ENCODE peak calls at places on chromosomes 4 and X, in seven cellular contexts. I is upper lobe of right lung, P is cardiac fibroblast, T is right lobe of liver, V is stomach, F is colonic mucosa, O is astrocyte. Q is an unnamed sample.

GRCh38 chrX:78165425-78165824 is 26.0 kb upstream of the TAF9B start:
- DNase-seq in I (no peak), P (no peak), T (no peak), V (no peak), F (no peak), O (no peak), Q (no peak)

GRCh38 chr4:10186228-10187214 is 69.9 kb upstream of the WDR1 start:
- DNase-seq in I (no peak), P (peak; percentile 20), T (no peak), V (no peak), F (no peak), O (no peak), Q (no peak)

GRCh38 chrX:41002021-41002420 is 83.2 kb upstream of the USP9X start:
- DNase-seq in I (no peak), P (no peak), T (peak; percentile 67), V (no peak), F (no peak), O (no peak), Q (no peak)

GRCh38 chr4:100041646-100042045 is 91.6 kb upstream of the H2AZ1 start:
- DNase-seq in I (no peak), P (no peak), T (no peak), V (no peak), F (no peak), O (no peak), Q (no peak)

GRCh38 chr4:83599183-83599582 is 63.3 kb downstream of the GPAT3 start:
- DNase-seq in I (no peak), P (peak; percentile 47), T (no peak), V (no peak), F (no peak), O (peak; percentile 39), Q (no peak)

GRCh38 chr4:145736241-145736831 is 56.4 kb downstream of the C4orf51 start:
- DNase-seq in I (peak; percentile 68), P (peak; percentile 81), T (peak; percentile 88), V (peak; percentile 83), F (peak; percentile 24), O (peak; percentile 54), Q (no peak)

GRCh38 chr4:110216079-110216478 is 17.7 kb upstream of the ELOVL6 start:
- DNase-seq in I (no peak), P (peak; percentile 5), T (no peak), V (no peak), F (no peak), O (no peak), Q (no peak)

GRCh38 chr4:169116270-169116901 is 106.3 kb upstream of the CBR4 start:
- DNase-seq in I (no peak), P (no peak), T (no peak), V (no peak), F (no peak), O (peak; percentile 49), Q (no peak)

GRCh38 chr4:136713140-136713539 is 819.2 kb downstream of the PCDH18 start:
- DNase-seq in I (no peak), P (peak; percentile 41), T (no peak), V (no peak), F (no peak), O (no peak), Q (no peak)

GRCh38 chr4:39442910-39443480 is 15.7 kb downstream of the RPL9 start:
- DNase-seq in I (no peak), P (no peak), T (no peak), V (no peak), F (no peak), O (no peak), Q (no peak)

GRCh38 chr4:39441593-39441992 is 17.1 kb downstream of the RPL9 start:
- DNase-seq in I (no peak), P (no peak), T (no peak), V (no peak), F (no peak), O (no peak), Q (no peak)

GRCh38 chr4:39446842-39447573 is 11.7 kb downstream of the RPL9 start:
- DNase-seq in I (peak; percentile 89), P (peak; percentile 76), T (no peak), V (peak; percentile 78), F (peak; percentile 78), O (peak; percentile 31), Q (no peak)

GRCh38 chr4:39450618-39451017 is 8.1 kb downstream of the RPL9 start:
- DNase-seq in I (no peak), P (no peak), T (no peak), V (no peak), F (no peak), O (no peak), Q (no peak)

GRCh38 chr4:39446483-39446841 is 12.3 kb downstream of the RPL9 start:
- DNase-seq in I (no peak), P (no peak), T (no peak), V (no peak), F (no peak), O (no peak), Q (no peak)
- H3K4me3 ChIP-seq in I (peak overlapping the region; percentile 49), P (peak overlapping the region; percentile 43), T (no peak overlapping the region), V (peak overlapping the region; percentile 55), F (peak overlapping the region; percentile 46), O (no peak overlapping the region), Q (peak overlapping the region; percentile 47)

DNA sequence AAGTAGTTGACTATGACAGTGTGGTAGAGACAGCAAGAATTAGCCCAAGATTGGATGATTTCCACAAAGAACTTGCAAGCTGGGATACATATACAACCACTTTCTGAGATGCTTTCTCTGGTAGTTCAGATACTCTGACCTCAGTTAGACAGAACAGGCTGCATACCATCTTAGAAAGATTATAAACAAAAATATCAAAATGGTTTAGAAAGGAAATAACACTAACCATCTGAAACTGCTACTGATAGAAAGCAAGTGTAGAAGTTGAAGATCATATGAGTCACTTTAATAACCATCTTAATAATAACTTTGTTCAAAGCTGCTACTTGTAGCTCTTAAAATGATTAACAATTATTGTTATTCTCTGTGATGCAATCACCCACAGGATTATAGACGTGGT is 255.4 kb upstream of the TTC29 start:
- DNase-seq in I (no peak), P (no peak), T (no peak), V (no peak), F (no peak), O (peak; percentile 4), Q (no peak)
- TF ChIP-seq CTCF in I (no peak), P (no peak), T (no peak), V (no peak), F (no peak), O (no peak), Q (no peak)

GRCh38 chr4:144504853-144505252 is 141.1 kb upstream of the HHIP start:
- DNase-seq in I (no peak), P (no peak), T (no peak), V (no peak), F (no peak), O (peak; percentile 31), Q (no peak)
- H3K4me3 ChIP-seq in I (no peak overlapping the region), P (no peak overlapping the region), T (no peak overlapping the region), V (no peak overlapping the region), F (no peak overlapping the region), O (no peak overlapping the region), Q (no peak overlapping the region)

DNA sequence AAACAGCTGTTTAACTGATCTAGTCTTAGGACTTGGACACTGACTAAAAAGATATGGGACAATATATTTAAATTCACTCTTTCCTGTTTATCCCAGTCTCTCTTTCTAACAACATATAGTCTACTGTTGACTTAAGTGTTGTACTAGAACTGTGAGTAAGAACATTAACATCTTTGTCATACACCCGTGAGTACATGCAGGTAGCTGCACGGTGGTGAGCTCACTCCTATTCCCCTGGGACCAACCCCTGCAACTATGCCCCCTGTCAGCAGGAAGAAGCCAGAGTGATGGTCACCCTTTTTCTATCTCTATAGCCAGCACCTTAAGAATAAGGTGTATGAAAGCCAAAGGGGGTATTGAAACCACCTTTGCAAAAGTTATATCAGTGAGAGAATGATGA is 17.6 kb downstream of the TBL1X start:
- DNase-seq in I (no peak), P (no peak), T (no peak), V (no peak), F (no peak), O (no peak), Q (no peak)
- TF ChIP-seq CTCF in I (no peak), P (no peak), T (no peak), V (no peak), F (no peak), O (no peak), Q (no peak)

DNA sequence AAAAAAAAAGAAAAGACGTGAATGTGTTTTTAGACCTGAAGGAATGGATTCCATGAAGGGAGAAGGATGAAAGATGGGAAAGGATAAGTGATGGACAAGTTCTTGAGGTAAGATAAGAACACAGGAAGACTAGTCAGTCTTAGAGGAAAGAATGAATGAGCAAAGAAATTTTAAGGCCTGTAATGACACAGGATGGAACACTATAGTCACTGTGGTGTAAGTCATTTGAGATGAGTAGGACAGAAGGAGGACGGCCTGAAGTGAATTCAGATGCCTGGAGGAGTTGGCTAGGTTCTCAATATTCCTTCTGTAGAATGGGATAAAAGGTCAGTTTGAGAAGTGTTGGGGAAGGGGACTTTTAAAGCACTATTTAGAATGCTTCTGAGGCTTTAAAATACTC is 3.8 kb downstream of the MSMO1 start:
- DNase-seq in I (no peak), P (no peak), T (no peak), V (no peak), F (no peak), O (no peak), Q (no peak)
- H3K4me3 ChIP-seq in I (peak overlapping the region; percentile 92), P (peak overlapping the region; percentile 93), T (peak overlapping the region; percentile 93), V (no peak overlapping the region), F (no peak overlapping the region), O (peak overlapping the region; percentile 45), Q (peak overlapping the region; percentile 96)

GRCh38 chr4:67749286-67749685 is 4.9 kb downstream of the GNRHR start:
- DNase-seq in I (no peak), P (no peak), T (no peak), V (no peak), F (no peak), O (no peak), Q (no peak)

GRCh38 chr4:67743194-67743593 is 11.0 kb downstream of the GNRHR start:
- DNase-seq in I (no peak), P (no peak), T (no peak), V (no peak), F (no peak), O (no peak), Q (no peak)

GRCh38 chr4:67744561-67745283 is 9.5 kb downstream of the GNRHR start:
- DNase-seq in I (no peak), P (no peak), T (no peak), V (no peak), F (no peak), O (peak; percentile 43), Q (no peak)

GRCh38 chr4:67750691-67751090 is 3.5 kb downstream of the GNRHR start:
- DNase-seq in I (no peak), P (no peak), T (no peak), V (no peak), F (no peak), O (no peak), Q (no peak)

DNA sequence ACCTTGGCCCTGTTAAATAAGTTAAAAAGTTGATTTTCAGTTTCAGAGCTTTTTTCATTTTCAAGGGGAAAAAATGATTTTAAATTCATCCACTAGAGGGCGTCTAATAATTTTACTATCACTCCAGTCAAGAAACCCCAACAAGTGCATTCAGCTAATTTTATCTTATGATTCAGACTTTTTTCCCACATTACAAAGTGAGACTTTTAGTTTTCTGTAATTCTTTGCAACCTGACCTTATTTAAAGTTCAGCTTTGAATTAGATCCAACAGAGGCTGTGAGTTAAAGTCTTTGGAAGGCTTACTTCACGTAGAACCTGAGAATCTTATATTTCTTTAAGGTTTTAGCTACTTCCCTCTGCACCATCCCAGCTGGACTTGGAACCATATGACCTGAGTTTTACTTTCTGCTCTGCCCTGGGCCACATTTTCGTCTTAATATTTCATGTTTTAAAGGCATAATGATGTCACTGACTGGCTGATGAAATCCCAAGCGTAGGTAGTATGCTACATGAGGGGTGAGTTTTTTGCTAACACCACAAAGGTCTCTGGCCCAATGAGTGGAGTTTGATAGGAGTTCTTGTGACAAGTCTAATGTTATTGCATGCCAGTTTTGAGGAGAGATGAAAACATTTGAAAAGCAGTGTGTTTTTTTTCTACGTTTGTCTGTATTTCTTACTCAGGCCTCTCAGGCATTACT is 7.2 kb downstream of the GNRHR start:
- DNase-seq in I (no peak), P (peak; percentile 60), T (no peak), V (no peak), F (no peak), O (peak; percentile 48), Q (no peak)
- TF ChIP-seq CTCF in I (peak; percentile 72), P (peak; percentile 38), T (peak; percentile 61), V (peak; percentile 55), F (peak; percentile 53), O (peak; percentile 60), Q (peak; percentile 45)